ENCODE peak calls at places on chromosomes 5 and 9, in nine cellular contexts. One of them, this sample, is unnamed.

GRCh38 chr9:13358128-13358527 is 78.6 kb upstream of the MPDZ start:
- DNase-seq in neural crest cell: no peak
- DNase-seq in heart right ventricle: no peak
- DNase-seq in lung: no peak
- DNase-seq in Calu3: no peak
- DNase-seq in HL-60: no peak
- DNase-seq in neural progenitor cell: no peak
- DNase-seq in H9: no peak
- DNase-seq in HFF-Myc: peak
- DNase-seq in this sample: peak

GRCh38 chr5:73454379-73455036 is 5.9 kb upstream of the FOXD1 start:
- DNase-seq in neural crest cell: peak
- DNase-seq in heart right ventricle: no peak
- DNase-seq in lung: peak
- DNase-seq in Calu3: peak
- DNase-seq in HL-60: no peak
- DNase-seq in neural progenitor cell: peak
- DNase-seq in H9: peak
- DNase-seq in HFF-Myc: no peak
- DNase-seq in this sample: peak

GRCh38 chr5:124365491-124365890 is 380.9 kb downstream of the ZNF608 start:
- DNase-seq in neural crest cell: no peak
- DNase-seq in heart right ventricle: no peak
- DNase-seq in lung: no peak
- DNase-seq in Calu3: no peak
- DNase-seq in HL-60: no peak
- DNase-seq in neural progenitor cell: peak
- DNase-seq in H9: no peak
- DNase-seq in HFF-Myc: no peak
- DNase-seq in this sample: no peak

GRCh38 chr9:86176468-86176867 is 77.1 kb upstream of the GOLM1 start:
- DNase-seq in neural crest cell: no peak
- DNase-seq in heart right ventricle: no peak
- DNase-seq in lung: no peak
- DNase-seq in Calu3: no peak
- DNase-seq in HL-60: no peak
- DNase-seq in neural progenitor cell: no peak
- DNase-seq in H9: no peak
- DNase-seq in HFF-Myc: no peak
- DNase-seq in this sample: peak

GRCh38 chr5:139900546-139901250 is 105.1 kb downstream of the PSD2 start:
- DNase-seq in neural crest cell: no peak
- DNase-seq in heart right ventricle: no peak
- DNase-seq in lung: no peak
- DNase-seq in Calu3: no peak
- DNase-seq in HL-60: no peak
- DNase-seq in neural progenitor cell: no peak
- DNase-seq in H9: no peak
- DNase-seq in HFF-Myc: no peak
- DNase-seq in this sample: no peak

GRCh38 chr5:39376293-39376714 is 12.0 kb upstream of the C9 start:
- DNase-seq in neural crest cell: peak
- DNase-seq in heart right ventricle: peak
- DNase-seq in lung: peak
- DNase-seq in Calu3: peak
- DNase-seq in HL-60: no peak
- DNase-seq in neural progenitor cell: peak
- DNase-seq in H9: peak
- DNase-seq in HFF-Myc: peak
- DNase-seq in this sample: peak

GRCh38 chr9:110076894-110077725 is 130.8 kb downstream of the C9orf152 start:
- DNase-seq in neural crest cell: no peak
- DNase-seq in heart right ventricle: no peak
- DNase-seq in lung: no peak
- DNase-seq in Calu3: no peak
- DNase-seq in HL-60: no peak
- DNase-seq in neural progenitor cell: no peak
- DNase-seq in H9: no peak
- DNase-seq in HFF-Myc: no peak
- DNase-seq in this sample: peak

GRCh38 chr5:16271851-16272250 is 92.3 kb upstream of the MARCHF11 start:
- DNase-seq in neural crest cell: no peak
- DNase-seq in heart right ventricle: no peak
- DNase-seq in lung: no peak
- DNase-seq in Calu3: no peak
- DNase-seq in HL-60: no peak
- DNase-seq in neural progenitor cell: no peak
- DNase-seq in H9: no peak
- DNase-seq in HFF-Myc: no peak
- DNase-seq in this sample: no peak

GRCh38 chr5:147140558-147140957 is 94.3 kb upstream of the STK32A start:
- DNase-seq in neural crest cell: no peak
- DNase-seq in heart right ventricle: no peak
- DNase-seq in lung: no peak
- DNase-seq in Calu3: no peak
- DNase-seq in HL-60: no peak
- DNase-seq in neural progenitor cell: no peak
- DNase-seq in H9: no peak
- DNase-seq in HFF-Myc: no peak
- DNase-seq in this sample: no peak

DNA sequence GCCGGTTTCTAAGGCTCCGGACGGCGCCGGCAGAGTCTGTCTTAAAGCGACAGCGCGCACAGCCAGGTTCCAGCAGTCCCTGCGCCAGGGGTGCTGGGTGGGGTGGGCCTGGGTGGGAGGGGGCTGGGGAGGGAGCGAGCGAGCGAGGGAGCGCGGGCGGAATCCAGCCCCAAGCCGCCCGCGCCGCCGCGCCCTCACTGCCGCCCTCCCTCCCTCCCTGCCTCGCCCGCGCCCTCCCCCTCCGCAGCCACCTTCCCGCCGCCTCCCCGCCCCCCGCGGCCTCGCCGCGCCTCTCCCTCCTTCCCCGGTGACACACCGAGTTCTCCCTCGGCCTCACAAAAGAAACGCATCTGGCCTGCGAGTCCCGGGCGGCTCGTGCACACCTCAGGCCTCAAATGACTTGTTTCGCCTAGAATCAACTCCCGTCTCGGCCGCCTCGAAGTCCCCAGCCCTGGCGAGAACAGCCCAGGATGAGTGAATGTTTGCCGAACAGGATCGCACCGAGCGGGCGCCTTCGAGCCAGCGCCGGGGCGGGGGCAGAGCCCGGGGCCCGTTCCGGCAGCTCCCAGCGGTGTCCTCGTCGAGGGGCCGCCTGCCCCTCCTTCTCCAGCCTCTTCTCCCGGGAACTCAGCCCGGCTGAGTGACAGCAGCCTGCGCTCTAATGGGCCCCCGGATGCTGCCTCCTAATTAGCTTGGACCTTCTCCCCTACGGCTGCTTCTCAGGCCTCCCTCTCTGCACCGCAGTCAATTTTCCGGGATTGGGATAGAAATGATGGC is at the start of gene PITX1:
- DNase-seq in neural crest cell: no peak
- DNase-seq in heart right ventricle: no peak
- DNase-seq in lung: no peak
- DNase-seq in Calu3: peak
- DNase-seq in HL-60: no peak
- DNase-seq in neural progenitor cell: peak
- DNase-seq in H9: peak
- DNase-seq in HFF-Myc: peak
- DNase-seq in this sample: no peak
- TF ChIP-seq CTCF in neural crest cell: no peak
- TF ChIP-seq CTCF in heart right ventricle: no peak
- TF ChIP-seq CTCF in lung: no peak
- TF ChIP-seq CTCF in Calu3: no peak
- TF ChIP-seq CTCF in HL-60: no peak
- TF ChIP-seq CTCF in neural progenitor cell: no peak
- TF ChIP-seq CTCF in H9: no peak
- TF ChIP-seq CTCF in HFF-Myc: no peak
- TF ChIP-seq CTCF in this sample: no peak

GRCh38 chr9:112925058-112925641 is 34.5 kb upstream of the SLC46A2 start:
- DNase-seq in neural crest cell: peak
- DNase-seq in heart right ventricle: no peak
- DNase-seq in lung: no peak
- DNase-seq in Calu3: peak
- DNase-seq in HL-60: no peak
- DNase-seq in neural progenitor cell: peak
- DNase-seq in H9: peak
- DNase-seq in HFF-Myc: peak
- DNase-seq in this sample: peak
- TF ChIP-seq CTCF in neural crest cell: peak
- TF ChIP-seq CTCF in heart right ventricle: peak
- TF ChIP-seq CTCF in lung: no peak
- TF ChIP-seq CTCF in Calu3: no peak
- TF ChIP-seq CTCF in HL-60: peak
- TF ChIP-seq CTCF in neural progenitor cell: peak
- TF ChIP-seq CTCF in H9: peak
- TF ChIP-seq CTCF in HFF-Myc: peak
- TF ChIP-seq CTCF in this sample: peak

GRCh38 chr9:113219972-113220371 is 1.1 kb downstream of the FKBP15 start:
- DNase-seq in neural crest cell: no peak
- DNase-seq in heart right ventricle: no peak
- DNase-seq in lung: no peak
- DNase-seq in Calu3: no peak
- DNase-seq in HL-60: peak
- DNase-seq in neural progenitor cell: no peak
- DNase-seq in H9: no peak
- DNase-seq in HFF-Myc: peak
- DNase-seq in this sample: no peak
- TF ChIP-seq CTCF in neural crest cell: no peak
- TF ChIP-seq CTCF in heart right ventricle: no peak
- TF ChIP-seq CTCF in lung: no peak
- TF ChIP-seq CTCF in Calu3: no peak
- TF ChIP-seq CTCF in HL-60: no peak
- TF ChIP-seq CTCF in neural progenitor cell: no peak
- TF ChIP-seq CTCF in H9: no peak
- TF ChIP-seq CTCF in HFF-Myc: no peak
- TF ChIP-seq CTCF in this sample: no peak

DNA sequence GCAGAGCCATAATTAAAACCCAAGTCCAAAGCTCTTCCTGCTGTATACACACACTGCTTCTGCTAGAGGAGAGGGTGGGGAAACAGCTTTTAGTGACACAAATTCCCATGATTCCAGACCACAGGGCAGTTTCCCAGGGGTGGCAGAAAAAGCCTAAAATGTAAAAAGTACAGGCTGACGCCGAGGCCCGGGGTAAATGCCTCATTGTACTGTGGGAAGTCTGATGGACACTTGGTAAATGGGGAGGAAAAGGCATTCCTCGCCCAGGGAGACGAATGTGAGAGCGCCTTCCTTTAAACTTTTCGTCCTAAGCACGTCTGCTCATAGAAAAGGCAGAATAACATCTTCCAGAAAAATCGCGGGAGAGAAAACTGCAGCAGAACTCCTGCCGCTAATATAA is 65.6 kb downstream of the DENND1A start:
- DNase-seq in neural crest cell: no peak
- DNase-seq in heart right ventricle: no peak
- DNase-seq in lung: no peak
- DNase-seq in Calu3: no peak
- DNase-seq in HL-60: no peak
- DNase-seq in neural progenitor cell: peak
- DNase-seq in H9: no peak
- DNase-seq in HFF-Myc: no peak
- DNase-seq in this sample: peak
- TF ChIP-seq CTCF in neural crest cell: no peak
- TF ChIP-seq CTCF in heart right ventricle: no peak
- TF ChIP-seq CTCF in lung: no peak
- TF ChIP-seq CTCF in Calu3: no peak
- TF ChIP-seq CTCF in HL-60: no peak
- TF ChIP-seq CTCF in neural progenitor cell: no peak
- TF ChIP-seq CTCF in H9: no peak
- TF ChIP-seq CTCF in HFF-Myc: no peak
- TF ChIP-seq CTCF in this sample: no peak

GRCh38 chr5:170986598-170986997 is 124.8 kb downstream of the RANBP17 start:
- DNase-seq in neural crest cell: no peak
- DNase-seq in heart right ventricle: no peak
- DNase-seq in lung: no peak
- DNase-seq in Calu3: no peak
- DNase-seq in HL-60: no peak
- DNase-seq in neural progenitor cell: no peak
- DNase-seq in H9: no peak
- DNase-seq in HFF-Myc: peak
- DNase-seq in this sample: no peak
- TF ChIP-seq CTCF in neural crest cell: no peak
- TF ChIP-seq CTCF in heart right ventricle: peak
- TF ChIP-seq CTCF in lung: no peak
- TF ChIP-seq CTCF in Calu3: no peak
- TF ChIP-seq CTCF in HL-60: no peak
- TF ChIP-seq CTCF in neural progenitor cell: peak
- TF ChIP-seq CTCF in H9: peak
- TF ChIP-seq CTCF in HFF-Myc: no peak
- TF ChIP-seq CTCF in this sample: no peak

DNA sequence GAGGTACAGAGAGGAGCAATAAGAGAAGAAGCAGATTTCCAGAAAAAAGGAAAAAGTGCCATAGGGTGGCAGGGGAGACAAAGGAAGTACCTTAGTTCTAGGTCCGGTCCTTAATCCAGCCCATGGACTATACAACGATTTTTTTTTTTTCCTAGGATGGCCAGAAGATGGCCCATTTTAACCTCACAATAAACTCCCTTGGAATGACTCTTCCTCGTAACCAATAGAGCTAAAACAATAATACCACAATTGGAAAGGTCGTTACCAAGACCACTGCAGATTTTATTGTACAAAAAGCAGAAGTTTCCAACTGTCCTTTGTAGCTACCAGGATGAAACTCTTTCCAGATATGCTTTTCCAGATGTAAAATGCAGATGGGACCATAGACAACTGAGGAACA is 34.4 kb upstream of the SSBP2 start:
- DNase-seq in neural crest cell: no peak
- DNase-seq in heart right ventricle: no peak
- DNase-seq in lung: no peak
- DNase-seq in Calu3: no peak
- DNase-seq in HL-60: no peak
- DNase-seq in neural progenitor cell: no peak
- DNase-seq in H9: no peak
- DNase-seq in HFF-Myc: no peak
- DNase-seq in this sample: no peak
- TF ChIP-seq CTCF in neural crest cell: no peak
- TF ChIP-seq CTCF in heart right ventricle: no peak
- TF ChIP-seq CTCF in lung: no peak
- TF ChIP-seq CTCF in Calu3: no peak
- TF ChIP-seq CTCF in HL-60: no peak
- TF ChIP-seq CTCF in neural progenitor cell: no peak
- TF ChIP-seq CTCF in H9: no peak
- TF ChIP-seq CTCF in HFF-Myc: no peak
- TF ChIP-seq CTCF in this sample: no peak

GRCh38 chr5:79109527-79110492 is 1.8 kb upstream of the BHMT start:
- DNase-seq in neural crest cell: no peak
- DNase-seq in heart right ventricle: no peak
- DNase-seq in lung: no peak
- DNase-seq in Calu3: peak
- DNase-seq in HL-60: no peak
- DNase-seq in neural progenitor cell: peak
- DNase-seq in H9: peak
- DNase-seq in HFF-Myc: no peak
- DNase-seq in this sample: no peak
- TF ChIP-seq CTCF in neural crest cell: peak
- TF ChIP-seq CTCF in heart right ventricle: peak
- TF ChIP-seq CTCF in lung: no peak
- TF ChIP-seq CTCF in Calu3: peak
- TF ChIP-seq CTCF in HL-60: no peak
- TF ChIP-seq CTCF in neural progenitor cell: peak
- TF ChIP-seq CTCF in H9: peak
- TF ChIP-seq CTCF in HFF-Myc: peak
- TF ChIP-seq CTCF in this sample: peak

This sample was measured in cardiac muscle cell.